ENCODE peak calls at places on chromosome 3, in nine cellular contexts. W is NCI-H1417, D is HCEC 1CT, J is astrocyte of the spinal cord, T is retina, S is A549, Q is activated T-cell treated with anti-CD3 and anti-CD28 coated beads for 1 hour, X is activated B cell treated with CpG ODN at 0.5 μM for 24 hours, U is iris pigment epithelial cell. C is an unnamed sample.

GRCh38 chr3:65729553-65729952 is 309.2 kb downstream of the MAGI1 start:
- DNase-seq in W (no peak), D (peak; percentile 6), J (peak; percentile 95), T (no peak), S (no peak), Q (no peak), X (no peak), U (peak; percentile 82), C (peak; percentile 92)

GRCh38 chr3:11835028-11835639 is 11.6 kb downstream of the TAMM41 start:
- DNase-seq in W (no peak), D (peak; percentile 32), J (peak; percentile 47), T (no peak), S (peak; percentile 30), Q (no peak), X (no peak), U (peak; percentile 37), C (no peak)

GRCh38 chr3:5084224-5084623 is 37.9 kb upstream of the ARL8B start:
- DNase-seq in W (no peak), D (no peak), J (no peak), T (no peak), S (no peak), Q (no peak), X (no peak), U (no peak), C (no peak)

GRCh38 chr3:160697628-160698382 is 20.8 kb downstream of the ARL14 start:
- DNase-seq in W (no peak), D (peak; percentile 86), J (peak; percentile 38), T (no peak), S (no peak), Q (no peak), X (no peak), U (peak; percentile 56), C (no peak)

GRCh38 chr3:172646439-172647015 is 64.3 kb downstream of the NCEH1 start:
- DNase-seq in W (no peak), D (peak; percentile 54), J (peak; percentile 79), T (no peak), S (no peak), Q (no peak), X (no peak), U (peak; percentile 88), C (no peak)

GRCh38 chr3:4740397-4741105 is 238.7 kb upstream of the BHLHE40 start:
- DNase-seq in W (no peak), D (no peak), J (no peak), T (no peak), S (no peak), Q (no peak), X (no peak), U (no peak), C (no peak)

GRCh38 chr3:105385179-105385578 is 18.5 kb downstream of the ALCAM start:
- DNase-seq in W (no peak), D (no peak), J (peak; percentile 36), T (no peak), S (no peak), Q (no peak), X (no peak), U (peak; percentile 55), C (no peak)

GRCh38 chr3:107668963-107669362 is 146.2 kb downstream of the BBX start:
- DNase-seq in W (no peak), D (no peak), J (no peak), T (no peak), S (no peak), Q (no peak), X (no peak), U (no peak), C (no peak)

GRCh38 chr3:13708871-13709595 is 160.1 kb downstream of the FBLN2 start:
- DNase-seq in W (no peak), D (no peak), J (no peak), T (no peak), S (no peak), Q (no peak), X (peak; percentile 5), U (no peak), C (no peak)

GRCh38 chr3:195761503-195762248 is 40.9 kb downstream of the MUC20 start:
- DNase-seq in W (peak; percentile 8), D (no peak), J (no peak), T (no peak), S (no peak), Q (no peak), X (no peak), U (no peak), C (no peak)

GRCh38 chr3:24900202-24900601 is 405.6 kb upstream of the THRB start:
- DNase-seq in W (no peak), D (no peak), J (no peak), T (no peak), S (no peak), Q (no peak), X (no peak), U (no peak), C (no peak)

GRCh38 chr3:20280257-20280656 is 94.3 kb upstream of the SGO1 start:
- DNase-seq in W (no peak), D (no peak), J (no peak), T (no peak), S (no peak), Q (no peak), X (no peak), U (no peak), C (no peak)

GRCh38 chr3:143574933-143575332 is 273.3 kb downstream of the SLC9A9 start:
- DNase-seq in W (no peak), D (no peak), J (no peak), T (no peak), S (no peak), Q (no peak), X (no peak), U (no peak), C (no peak)

GRCh38 chr3:11538581-11538980 is 105.1 kb downstream of the VGLL4 start:
- DNase-seq in W (no peak), D (no peak), J (no peak), T (no peak), S (no peak), Q (no peak), X (no peak), U (no peak), C (no peak)

GRCh38 chr3:21185816-21186314 is 565.1 kb downstream of the ZNF385D start:
- DNase-seq in W (no peak), D (no peak), J (no peak), T (no peak), S (no peak), Q (no peak), X (no peak), U (no peak), C (no peak)

C was measured in HepG2.